ENCODE peak calls at places on chromosomes 1 and 21, in eight cellular contexts. G is neural progenitor cell; F is HEK293T; J is Jurkat, Clone E6-1; R is hepatocyte; E is CD8-positive, alpha-beta T cell; Y is ovary; H is HFF-Myc. T is an unnamed sample.

GRCh38 chr1:181173761-181174371 is 85.4 kb downstream of the IER5 start:
- DNase-seq in Y (no peak), H (no peak), J (no peak), F (no peak), G (no peak), R (no peak), E (no peak), T (no peak)

GRCh38 chr1:64163972-64164371 is 39.5 kb upstream of the UBE2U start:
- DNase-seq in R (peak), Y (no peak), H (no peak), J (no peak), G (peak), E (no peak), F (no peak), T (no peak)

GRCh38 chr1:226125831-226126230 is 60.7 kb downstream of the ACBD3 start:
- DNase-seq in E (no peak), J (no peak), G (no peak), H (no peak), F (no peak), Y (peak), R (no peak), T (no peak)

GRCh38 chr1:66556161-66556611 is 22.2 kb downstream of the SGIP1 start:
- DNase-seq in Y (no peak), R (no peak), H (no peak), J (no peak), G (no peak), F (no peak), E (no peak), T (no peak)

GRCh38 chr1:246566808-246567154 is 525 bp downstream of the CNST start:
- DNase-seq in G (no peak), Y (no peak), F (no peak), R (no peak), J (peak), E (no peak), H (no peak), T (peak)

GRCh38 chr21:31479714-31480113 is 135.7 kb upstream of the TIAM1 start:
- DNase-seq in F (no peak), H (no peak), G (peak), R (no peak), J (no peak), E (no peak), Y (no peak), T (no peak)

GRCh38 chr1:236063919-236064673 is 794 bp downstream of the NID1 start:
- DNase-seq in E (no peak), G (peak), H (peak), Y (peak), J (no peak), F (peak), R (peak), T (no peak)

GRCh38 chr1:63774617-63775417 is 1.0 kb downstream of the ROR1 start:
- DNase-seq in R (peak), G (peak), J (no peak), Y (peak), F (peak), H (no peak), E (no peak), T (no peak)

GRCh38 chr1:98661544-98662353 is at the start of gene SNX7:
- DNase-seq in J (no peak), H (no peak), E (no peak), G (peak), R (peak), F (peak), Y (peak), T (peak)

GRCh38 chr1:56967900-56968832 is 2.4 kb upstream of the C8B start:
- DNase-seq in R (peak), G (peak), E (no peak), H (no peak), J (no peak), F (peak), Y (no peak), T (peak)

T was measured in K562.